ENCODE peak calls at places on chromosomes 12 and 14, in five cellular contexts. X is Caco-2; O is mesendoderm; C is CD8-positive, alpha-beta T cell; Q is heart right ventricle. D is an unnamed sample. For H3K4me1, the result is how much of the 10 kb centered on the place peaks cover.

GRCh38 chr14:24196071-24197061 is 1.1 kb upstream of the TM9SF1 start:
- DNase-seq in O (peak), X (no peak), C (no peak), Q (no peak), D (no peak)

GRCh38 chr12:17971850-17972249 is 118.1 kb downstream of the RERGL start:
- DNase-seq in X (no peak), C (no peak), Q (no peak), O (no peak), D (no peak)

GRCh38 chr14:55582741-55583140 is 2.7 kb downstream of the KTN1 start:
- DNase-seq in Q (no peak), X (no peak), O (no peak), C (no peak), D (no peak)

GRCh38 chr12:52235822-52236291 is 2.8 kb downstream of the KRT7 start:
- DNase-seq in Q (no peak), X (peak), O (no peak), C (no peak), D (no peak)

GRCh38 chr14:35146711-35147149 is 24.4 kb downstream of the PRORP start:
- DNase-seq in Q (no peak), C (no peak), O (no peak), X (no peak), D (no peak)

GRCh38 chr12:86959766-86960458 is 703.7 kb upstream of the MGAT4C start:
- DNase-seq in C (no peak), X (no peak), O (no peak), Q (no peak), D (no peak)

GRCh38 chr12:20451759-20452158 is 83.4 kb downstream of the PDE3A start:
- DNase-seq in X (no peak), O (no peak), C (no peak), Q (no peak), D (no peak)

GRCh38 chr12:66623455-66623854 is 55.4 kb downstream of the GRIP1 start:
- DNase-seq in C (no peak), X (no peak), Q (no peak), O (no peak), D (no peak)

GRCh38 chr14:61466905-61467280 is 145.5 kb downstream of the PRKCH start:
- DNase-seq in Q (no peak), X (no peak), O (no peak), C (no peak), D (no peak)

GRCh38 chr12:130970908-130971233 is 17.2 kb downstream of the ADGRD1 start:
- DNase-seq in X (no peak), O (no peak), Q (no peak), C (no peak), D (no peak)

GRCh38 chr12:130968611-130969010 is 14.9 kb downstream of the ADGRD1 start:
- DNase-seq in O (no peak), C (no peak), X (no peak), Q (no peak), D (no peak)

GRCh38 chr12:130971871-130972588 is 18.3 kb downstream of the ADGRD1 start:
- DNase-seq in C (no peak), Q (no peak), X (no peak), O (no peak), D (no peak)

GRCh38 chr12:130969223-130969622 is 15.5 kb downstream of the ADGRD1 start:
- DNase-seq in Q (no peak), O (no peak), X (no peak), C (no peak), D (no peak)

DNA sequence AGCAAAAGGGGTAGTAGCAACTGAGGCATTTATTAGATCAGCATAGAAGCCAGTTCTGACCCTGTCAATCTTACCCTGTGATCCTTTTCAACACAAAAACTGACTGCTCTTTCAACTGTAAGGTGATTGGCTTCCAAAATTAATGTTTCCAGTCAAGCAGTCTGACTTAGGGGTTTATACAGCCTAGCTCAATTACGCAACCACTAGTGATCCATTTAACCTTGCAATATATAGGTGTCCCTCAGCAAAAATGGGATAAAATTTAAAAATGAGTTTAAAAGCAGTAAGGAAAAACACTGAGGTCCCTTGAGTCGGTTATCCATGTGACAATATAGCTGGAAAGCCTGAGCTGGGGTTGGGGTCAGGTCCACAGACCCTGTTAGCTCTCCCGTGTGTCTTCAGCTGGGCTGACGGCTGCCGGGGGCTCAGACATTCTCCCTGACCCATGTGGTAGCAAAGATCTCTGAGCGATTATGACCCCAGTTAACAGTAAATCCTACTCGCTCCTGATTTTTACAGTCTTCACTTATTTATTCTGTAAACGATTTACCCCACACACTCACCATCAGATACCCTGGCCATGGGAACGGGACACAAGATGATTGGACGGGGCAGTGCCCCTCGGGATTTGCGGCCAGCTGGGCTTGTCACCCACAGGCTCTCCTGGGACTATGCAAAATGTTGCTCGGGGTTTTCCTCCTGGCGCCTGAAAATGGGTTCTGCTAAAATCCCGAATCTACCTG is 16.6 kb downstream of the ADGRD1 start:
- DNase-seq in Q (no peak), C (no peak), O (no peak), X (no peak), D (no peak)
- H3K4me1 ChIP-seq in Q (under half), C (under half), O (under half), X (under half), D (under half)

DNA sequence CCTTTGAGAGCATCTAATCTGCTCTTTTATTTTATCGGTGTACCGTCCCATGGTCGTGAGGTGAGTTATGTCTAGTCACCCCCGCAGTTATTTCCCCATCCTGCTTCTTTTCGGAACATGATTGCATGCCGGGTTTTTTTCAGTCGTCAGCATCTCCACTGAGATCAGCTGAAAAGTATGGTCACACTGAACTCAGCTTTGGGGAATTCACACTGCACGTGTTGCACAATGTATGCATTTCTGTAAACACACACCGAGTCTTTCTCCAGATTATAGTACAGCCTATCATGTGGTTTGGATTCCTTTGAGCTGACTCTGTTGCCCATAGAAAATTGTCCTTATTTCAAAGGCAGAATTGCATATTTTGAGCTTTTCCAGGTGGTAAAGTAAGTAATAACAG is 24.6 kb downstream of the PLXNC1 start:
- DNase-seq in X (peak), Q (no peak), O (no peak), C (no peak), D (no peak)
- H3K4me1 ChIP-seq in X (half or more), Q (under half), O (under half), C (half or more), D (under half)

DNA sequence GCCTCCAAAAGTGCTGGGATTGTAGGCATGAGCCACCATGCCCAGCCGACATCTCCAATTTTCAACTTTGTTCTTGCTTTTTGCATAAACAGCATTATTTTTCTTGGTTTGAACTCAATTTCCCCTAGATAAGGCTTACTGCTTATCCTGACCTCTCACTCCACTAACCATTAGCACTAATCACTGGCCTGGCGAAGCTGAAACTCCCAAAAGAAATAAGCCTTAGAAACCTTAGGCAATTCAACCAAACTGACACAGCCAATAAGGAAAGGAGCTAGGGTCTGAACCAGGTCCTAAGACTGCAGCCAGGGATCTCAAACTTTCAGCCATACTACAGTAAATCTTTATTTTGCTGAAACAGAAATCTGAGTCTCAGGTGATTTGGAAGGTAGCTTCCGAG is 448.0 kb downstream of the RMST start:
- DNase-seq in X (no peak), C (no peak), O (no peak), Q (no peak), D (no peak)
- H3K4me1 ChIP-seq in X (under half), C (under half), O (under half), Q (under half), D (under half)

GRCh38 chr14:73460691-73461127 is 2.4 kb upstream of the NUMB start:
- DNase-seq in Q (no peak), C (no peak), O (no peak), X (no peak), D (peak)
- H3K4me1 ChIP-seq in Q (half or more), C (under half), O (under half), X (under half), D (under half)

GRCh38 chr14:73785834-73786631 is 65.6 kb upstream of the PTGR2 start:
- DNase-seq in C (peak), X (peak), O (peak), Q (peak), D (peak)
- H3K4me1 ChIP-seq in C (half or more), X (half or more), O (under half), Q (half or more), D (under half)

DNA sequence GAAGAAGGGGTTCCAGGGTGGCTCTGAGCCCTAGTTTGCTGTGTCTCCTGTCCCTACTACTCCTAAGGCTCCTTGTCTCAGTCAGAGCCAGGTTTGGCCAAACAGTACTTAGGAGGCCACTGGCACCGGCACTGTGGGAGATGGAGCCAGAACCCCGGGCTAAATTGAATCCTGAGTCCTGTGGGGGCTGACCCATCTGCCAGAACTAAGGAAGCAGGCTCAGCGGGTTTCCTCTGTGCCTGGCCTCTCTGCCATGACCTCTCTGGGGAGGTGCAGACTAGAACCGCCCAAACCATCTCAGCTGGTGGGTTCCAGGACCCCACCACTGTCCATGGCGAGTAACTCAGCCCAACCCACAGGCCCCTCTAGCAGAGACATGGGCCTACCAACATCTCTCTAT is 5.5 kb downstream of the ACTN1 start:
- DNase-seq in X (no peak), Q (no peak), O (no peak), C (no peak), D (no peak)
- H3K4me1 ChIP-seq in X (under half), Q (half or more), O (under half), C (half or more), D (under half)

D was measured in BE2C.